ENCODE peak calls at places on chromosome 19, in four cellular contexts. One of them, this sample, is unnamed.

GRCh38 chr19:31352782-31353651 is 3.8 kb upstream of the TSHZ3 start:
- DNase-seq in thoracic aorta: no peak
- DNase-seq in caudate nucleus: no peak
- DNase-seq in fibroblast of pulmonary artery: no peak
- DNase-seq in this sample: no peak

GRCh38 chr19:48419158-48419920 is 25.9 kb downstream of the GRIN2D start:
- DNase-seq in thoracic aorta: no peak
- DNase-seq in caudate nucleus: no peak
- DNase-seq in fibroblast of pulmonary artery: peak
- DNase-seq in this sample: no peak

GRCh38 chr19:5947435-5947834 is 30.5 kb downstream of the RANBP3 start:
- DNase-seq in thoracic aorta: no peak
- DNase-seq in caudate nucleus: peak
- DNase-seq in fibroblast of pulmonary artery: peak
- DNase-seq in this sample: no peak

GRCh38 chr19:29528350-29528945 is 2.7 kb downstream of the VSTM2B start:
- DNase-seq in thoracic aorta: no peak
- DNase-seq in caudate nucleus: peak
- DNase-seq in fibroblast of pulmonary artery: peak
- DNase-seq in this sample: no peak

GRCh38 chr19:45815501-45816216 is 551 bp upstream of the RSPH6A start:
- DNase-seq in thoracic aorta: no peak
- DNase-seq in caudate nucleus: no peak
- DNase-seq in fibroblast of pulmonary artery: no peak
- DNase-seq in this sample: no peak

GRCh38 chr19:35195822-35196221 is 32.7 kb downstream of the FAM187B start:
- DNase-seq in thoracic aorta: no peak
- DNase-seq in caudate nucleus: no peak
- DNase-seq in fibroblast of pulmonary artery: no peak
- DNase-seq in this sample: peak

GRCh38 chr19:46056536-46056935 is 15.7 kb upstream of the IGFL4 start:
- DNase-seq in thoracic aorta: no peak
- DNase-seq in caudate nucleus: no peak
- DNase-seq in fibroblast of pulmonary artery: no peak
- DNase-seq in this sample: no peak

GRCh38 chr19:49930483-49931011 is 1.2 kb upstream of the NUP62 start:
- DNase-seq in thoracic aorta: no peak
- DNase-seq in caudate nucleus: no peak
- DNase-seq in fibroblast of pulmonary artery: peak
- DNase-seq in this sample: no peak

GRCh38 chr19:42246869-42247630 is 4.6 kb upstream of the GSK3A start:
- DNase-seq in thoracic aorta: no peak
- DNase-seq in caudate nucleus: no peak
- DNase-seq in fibroblast of pulmonary artery: no peak
- DNase-seq in this sample: no peak

GRCh38 chr19:41050426-41050825 is 37.8 kb upstream of the CYP2A13 start:
- DNase-seq in thoracic aorta: no peak
- DNase-seq in caudate nucleus: no peak
- DNase-seq in fibroblast of pulmonary artery: no peak
- DNase-seq in this sample: no peak

GRCh38 chr19:40371802-40372122 is 18.2 kb downstream of the HIPK4 start:
- DNase-seq in thoracic aorta: no peak
- DNase-seq in caudate nucleus: no peak
- DNase-seq in fibroblast of pulmonary artery: no peak
- DNase-seq in this sample: no peak